ENCODE peak calls at places on chromosomes 1 and 21, in four cellular contexts. S is cardiac muscle cell; M is GM18507; Y is activated naive CD4-positive, alpha-beta T cell. O is an unnamed sample.

GRCh38 chr1:6423321-6423999 is 1.1 kb upstream of the ESPN start:
- DNase-seq in S (peak), M (peak), Y (peak), O (peak)

GRCh38 chr1:14876747-14877146 is 276.8 kb upstream of the TMEM51 start:
- DNase-seq in S (no peak), M (no peak), Y (no peak), O (no peak)

GRCh38 chr1:199701731-199702130 is 325.8 kb upstream of the NR5A2 start:
- DNase-seq in S (no peak), M (no peak), Y (no peak), O (no peak)

GRCh38 chr1:204578867-204579664 is 62.9 kb downstream of the MDM4 start:
- DNase-seq in S (no peak), M (peak), Y (no peak), O (no peak)

GRCh38 chr1:160670701-160671100 is 23.9 kb upstream of the SLAMF1 start:
- DNase-seq in S (no peak), M (no peak), Y (no peak), O (no peak)

GRCh38 chr1:48031676-48032075 is 34.5 kb upstream of the TRABD2B start:
- DNase-seq in S (no peak), M (no peak), Y (no peak), O (no peak)

GRCh38 chr1:74650561-74650960 is 23.0 kb downstream of the ERICH3 start:
- DNase-seq in S (no peak), M (no peak), Y (no peak), O (no peak)

GRCh38 chr1:1021010-1021845 is 1.3 kb downstream of the AGRN start:
- DNase-seq in S (no peak), M (no peak), Y (no peak), O (peak)

GRCh38 chr1:1942753-1943656 is 23.9 kb upstream of the TMEM52 start:
- DNase-seq in S (no peak), M (no peak), Y (no peak), O (no peak)

GRCh38 chr1:28395181-28395580 is 25.6 kb downstream of the PHACTR4 start:
- DNase-seq in S (no peak), M (no peak), Y (no peak), O (no peak)

GRCh38 chr1:113808450-113809195 is 3.7 kb downstream of the RSBN1 start:
- DNase-seq in S (no peak), M (no peak), Y (no peak), O (no peak)

GRCh38 chr1:40877681-40878080 is 15.5 kb upstream of the CITED4 start:
- DNase-seq in S (no peak), M (no peak), Y (no peak), O (no peak)

GRCh38 chr21:20856926-20857325 is 141.3 kb upstream of the NCAM2 start:
- DNase-seq in S (no peak), M (no peak), Y (no peak), O (peak)

GRCh38 chr1:39692152-39693064 is 1.2 kb upstream of the HPCAL4 start:
- DNase-seq in S (no peak), M (no peak), Y (no peak), O (no peak)

GRCh38 chr1:85047472-85048295 is 616 bp downstream of the MCOLN3 start:
- DNase-seq in S (no peak), M (no peak), Y (no peak), O (peak)

GRCh38 chr1:186636786-186637185 is 43.4 kb downstream of the PTGS2 start:
- DNase-seq in S (no peak), M (no peak), Y (no peak), O (no peak)

GRCh38 chr21:33761104-33762036 is 119.1 kb downstream of the ITSN1 start:
- DNase-seq in S (peak), M (no peak), Y (no peak), O (peak)

GRCh38 chr21:41605934-41606285 is 98.0 kb upstream of the TMPRSS2 start:
- DNase-seq in S (no peak), M (no peak), Y (no peak), O (no peak)

GRCh38 chr1:9882296-9882944 is 27.6 kb downstream of the CTNNBIP1 start:
- DNase-seq in S (no peak), M (no peak), Y (no peak), O (no peak)

GRCh38 chr1:22619808-22620207 is 16.6 kb upstream of the C1QA start:
- DNase-seq in S (no peak), M (no peak), Y (no peak), O (no peak)

GRCh38 chr1:54583868-54584267 is 35.8 kb downstream of the ACOT11 start:
- DNase-seq in S (no peak), M (no peak), Y (no peak), O (no peak)

GRCh38 chr1:243850013-243850367 is at the start of gene AKT3:
- DNase-seq in S (peak), M (no peak), Y (no peak), O (peak)

GRCh38 chr1:65146908-65147423 is 1.0 kb upstream of the AK4 start:
- DNase-seq in S (no peak), M (no peak), Y (no peak), O (no peak)

GRCh38 chr1:187733234-187733633 is 904.5 kb downstream of the PLA2G4A start:
- DNase-seq in S (no peak), M (no peak), Y (no peak), O (no peak)

GRCh38 chr1:96843196-96843595 is 121.6 kb downstream of the PTBP2 start:
- DNase-seq in S (no peak), M (no peak), Y (no peak), O (peak)

GRCh38 chr21:32572574-32573420 is 12.5 kb downstream of the TCP10L start:
- DNase-seq in S (no peak), M (no peak), Y (no peak), O (no peak)

GRCh38 chr1:168498159-168498609 is 45.6 kb downstream of the XCL2 start:
- DNase-seq in S (peak), M (no peak), Y (no peak), O (peak)

GRCh38 chr1:85888961-85889360 is 180.7 kb upstream of the ZNHIT6 start:
- DNase-seq in S (no peak), M (no peak), Y (no peak), O (no peak)